ENCODE peak calls at places on chromosomes 1 and 21, in four cellular contexts. T, W, P and B are unnamed samples.

GRCh38 chr1:68269637-68270430 is 37.5 kb upstream of the WLS start:
- DNase-seq in T (peak; percentile 4), W (no peak), P (peak; percentile 69), B (no peak)

GRCh38 chr1:65896721-65897120 is 104.0 kb downstream of the PDE4B start:
- DNase-seq in T (no peak), W (no peak), P (no peak), B (no peak)

GRCh38 chr1:46757256-46757955 is 38.5 kb upstream of the EFCAB14 start:
- DNase-seq in T (no peak), W (no peak), P (peak; percentile 72), B (no peak)

GRCh38 chr1:162235261-162235780 is 141.3 kb downstream of the SPATA46 start:
- DNase-seq in T (peak; percentile 94), W (no peak), P (no peak), B (no peak)

GRCh38 chr1:209162651-209163050 is 420.9 kb upstream of the CAMK1G start:
- DNase-seq in T (no peak), W (no peak), P (no peak), B (no peak)

GRCh38 chr1:218546314-218546713 is 201.2 kb downstream of the TGFB2 start:
- DNase-seq in T (no peak), W (no peak), P (peak; percentile 24), B (no peak)

GRCh38 chr1:19435181-19435580 is 50.2 kb downstream of the CAPZB start:
- DNase-seq in T (no peak), W (no peak), P (no peak), B (no peak)

GRCh38 chr1:71196685-71197084 is 115.8 kb upstream of the ZRANB2 start:
- DNase-seq in T (no peak), W (no peak), P (no peak), B (no peak)

GRCh38 chr1:4630561-4630960 is 23.8 kb upstream of the AJAP1 start:
- DNase-seq in T (no peak), W (no peak), P (no peak), B (no peak)

GRCh38 chr1:48462716-48463285 is 9.2 kb downstream of the SPATA6 start:
- DNase-seq in T (no peak), W (no peak), P (no peak), B (no peak)

GRCh38 chr1:155218854-155219591 is 10.5 kb downstream of the MTX1 start:
- DNase-seq in T (no peak), W (no peak), P (no peak), B (peak; percentile 61)

GRCh38 chr21:15062566-15062965 is 2.2 kb downstream of the NRIP1 start:
- DNase-seq in T (no peak), W (no peak), P (no peak), B (no peak)

GRCh38 chr1:244074559-244075171 is 23.6 kb downstream of the ZBTB18 start:
- DNase-seq in T (no peak), W (peak; percentile 29), P (peak; percentile 30), B (no peak)

GRCh38 chr1:145736191-145736590 is 16.9 kb downstream of the CD160 start:
- DNase-seq in T (no peak), W (no peak), P (no peak), B (no peak)

GRCh38 chr21:25496825-25497482 is 110.3 kb downstream of the MRPL39 start:
- DNase-seq in T (no peak), W (no peak), P (no peak), B (no peak)

GRCh38 chr21:28938726-28939125 is 54.0 kb downstream of the LTN1 start:
- DNase-seq in T (no peak), W (no peak), P (no peak), B (no peak)

GRCh38 chr21:38780879-38781278 is 24.9 kb upstream of the ETS2 start:
- DNase-seq in T (no peak), W (no peak), P (no peak), B (no peak)

GRCh38 chr1:145960468-145961108 is 2.8 kb upstream of the LIX1L start:
- DNase-seq in T (no peak), W (peak; percentile 68), P (peak; percentile 63), B (peak; percentile 71)

GRCh38 chr1:232193451-232193783 is 436.5 kb downstream of the SIPA1L2 start:
- DNase-seq in T (no peak), W (no peak), P (no peak), B (no peak)

GRCh38 chr1:157249326-157249725 is 111.1 kb upstream of the ETV3 start:
- DNase-seq in T (no peak), W (no peak), P (no peak), B (no peak)